ENCODE peak calls at places on chromosomes 1 and 21, in six cellular contexts. L is endodermal cell; V is PC-3; G is CD8-positive, alpha-beta T cell; F is pancreas; H is fibroblast of lung. Q is an unnamed sample. For H3K36me3 and H3K4me1, the result is how much of the 10 kb centered on the place peaks cover.

GRCh38 chr1:153260980-153261792 is 1.7 kb downstream of the LORICRIN start:
- DNase-seq in L (peak), V (no peak), G (peak), F (peak), H (peak), Q (peak)

GRCh38 chr21:45698493-45698947 is 55.0 kb downstream of the PCBP3 start:
- DNase-seq in L (no peak), V (peak), G (no peak), F (peak), H (peak), Q (peak)

GRCh38 chr1:44067258-44068250 is 36.3 kb upstream of the SLC6A9 start:
- DNase-seq in L (no peak), V (no peak), G (no peak), F (no peak), H (no peak), Q (no peak)

GRCh38 chr1:8816831-8817412 is 518 bp downstream of the RERE start:
- DNase-seq in L (peak), V (peak), G (peak), F (peak), H (peak), Q (no peak)

GRCh38 chr1:108194051-108194450 is 6.1 kb downstream of the SLC25A24 start:
- DNase-seq in L (no peak), V (no peak), G (no peak), F (no peak), H (no peak), Q (no peak)

GRCh38 chr1:160209656-160210046 is 4.5 kb downstream of the PEA15 start:
- DNase-seq in L (no peak), V (no peak), G (no peak), F (peak), H (no peak), Q (no peak)

GRCh38 chr1:234961468-234962339 is 166.9 kb downstream of the TOMM20 start:
- DNase-seq in L (no peak), V (peak), G (no peak), F (no peak), H (peak), Q (peak)

GRCh38 chr1:224434447-224435317 is at the start of gene WDR26:
- DNase-seq in L (peak), V (peak), G (peak), F (peak), H (peak), Q (peak)

GRCh38 chr1:96259399-96259798 is 462.2 kb upstream of the PTBP2 start:
- DNase-seq in L (peak), V (no peak), G (no peak), F (no peak), H (no peak), Q (no peak)

GRCh38 chr1:168991667-168992475 is 114.6 kb upstream of the ATP1B1 start:
- DNase-seq in L (no peak), V (peak), G (no peak), F (no peak), H (no peak), Q (no peak)

GRCh38 chr1:5620997-5621396 is 371.2 kb downstream of the NPHP4 start:
- DNase-seq in L (peak), V (peak), G (no peak), F (no peak), H (no peak), Q (no peak)

GRCh38 chr1:226691257-226691656 is 47.8 kb downstream of the ITPKB start:
- DNase-seq in L (no peak), V (no peak), G (peak), F (no peak), H (no peak), Q (no peak)

GRCh38 chr1:67479146-67479891 is 49.1 kb upstream of the SERBP1 start:
- DNase-seq in L (no peak), V (peak), G (no peak), F (peak), H (peak), Q (peak)

GRCh38 chr1:202807926-202808757 is at the start of gene KDM5B:
- DNase-seq in L (peak), V (peak), G (peak), F (peak), H (peak), Q (peak)

GRCh38 chr1:5999711-6000443 is 7.7 kb upstream of the NPHP4 start:
- DNase-seq in L (no peak), V (no peak), G (no peak), F (peak), H (no peak), Q (no peak)

GRCh38 chr21:34801519-34802132 is 132.8 kb downstream of the CLIC6 start:
- DNase-seq in L (peak), V (peak), G (peak), F (no peak), H (no peak), Q (no peak)

GRCh38 chr1:12171206-12172041 is 4.6 kb downstream of the TNFRSF1B start:
- DNase-seq in L (no peak), V (no peak), G (peak), F (no peak), H (no peak), Q (no peak)

GRCh38 chr1:177687544-177687943 is 282.3 kb downstream of the SEC16B start:
- DNase-seq in L (no peak), V (no peak), G (no peak), F (no peak), H (no peak), Q (no peak)

GRCh38 chr1:186463511-186463910 is 2.6 kb upstream of the PDC start:
- DNase-seq in L (peak), V (no peak), G (no peak), F (no peak), H (no peak), Q (no peak)

GRCh38 chr21:43869486-43870325 is 4.7 kb downstream of the AGPAT3 start:
- DNase-seq in L (no peak), V (no peak), G (no peak), F (no peak), H (no peak), Q (no peak)

GRCh38 chr1:31064685-31065309 is 720 bp downstream of the PUM1 start:
- DNase-seq in L (no peak), V (peak), G (no peak), F (no peak), H (peak), Q (peak)

GRCh38 chr1:22518379-22518778 is 44.9 kb upstream of the EPHA8 start:
- DNase-seq in L (peak), V (no peak), G (no peak), F (no peak), H (no peak), Q (no peak)

GRCh38 chr1:184658033-184658432 is 96.6 kb downstream of the EDEM3 start:
- DNase-seq in L (no peak), V (no peak), G (no peak), F (no peak), H (no peak), Q (no peak)

GRCh38 chr21:14318598-14318997 is 64.3 kb downstream of the HSPA13 start:
- DNase-seq in L (no peak), V (no peak), G (no peak), F (no peak), H (no peak), Q (no peak)

GRCh38 chr1:2821970-2822620 is 20.6 kb upstream of the TTC34 start:
- DNase-seq in L (no peak), V (peak), G (peak), F (peak), H (no peak), Q (no peak)

GRCh38 chr1:218344814-218345672 is at the start of gene TGFB2:
- DNase-seq in L (no peak), V (peak), G (no peak), F (peak), H (peak), Q (peak)

GRCh38 chr1:9374748-9375345 is 82.2 kb downstream of the SPSB1 start:
- DNase-seq in L (peak), V (no peak), G (no peak), F (no peak), H (no peak), Q (no peak)

GRCh38 chr1:46179138-46180081 is 3.1 kb upstream of the P3R3URF start:
- DNase-seq in L (peak), V (peak), G (peak), F (peak), H (peak), Q (peak)

GRCh38 chr1:11730429-11730861 is 5.5 kb upstream of the AGTRAP start:
- DNase-seq in L (no peak), V (peak), G (peak), F (no peak), H (no peak), Q (no peak)

GRCh38 chr1:73104749-73105148 is 822.4 kb upstream of the NEGR1 start:
- DNase-seq in L (no peak), V (no peak), G (no peak), F (no peak), H (no peak), Q (no peak)

GRCh38 chr21:45923146-45923545 is 58.4 kb upstream of the COL6A1 start:
- DNase-seq in L (peak), V (peak), G (peak), F (peak), H (peak), Q (peak)

GRCh38 chr1:235613617-235614016 is 36.0 kb downstream of the GNG4 start:
- DNase-seq in L (no peak), V (no peak), G (no peak), F (no peak), H (no peak), Q (no peak)

GRCh38 chr1:160375788-160376524 is 9.1 kb downstream of the NHLH1 start:
- DNase-seq in L (peak), V (no peak), G (no peak), F (no peak), H (peak), Q (peak)

GRCh38 chr1:207214453-207214852 is 107.0 kb upstream of the CD55 start:
- DNase-seq in L (no peak), V (no peak), G (no peak), F (no peak), H (no peak), Q (no peak)

GRCh38 chr1:157370698-157371097 is 181.6 kb downstream of the FCRL5 start:
- DNase-seq in L (no peak), V (no peak), G (no peak), F (no peak), H (no peak), Q (no peak)

GRCh38 chr21:24045775-24046215 is 1561.5 kb downstream of the MRPL39 start:
- DNase-seq in L (peak), V (peak), G (no peak), F (peak), H (peak), Q (peak)

GRCh38 chr1:226444901-226445300 is 37.0 kb upstream of the PARP1 start:
- DNase-seq in L (peak), V (no peak), G (peak), F (no peak), H (no peak), Q (no peak)

GRCh38 chr21:33270986-33271385 is 4.8 kb downstream of the IL10RB start:
- DNase-seq in L (no peak), V (no peak), G (no peak), F (no peak), H (no peak), Q (no peak)
- H3K36me3 ChIP-seq in L (under half), V (under half), G (under half), F (under half), H (under half), Q (under half)

DNA sequence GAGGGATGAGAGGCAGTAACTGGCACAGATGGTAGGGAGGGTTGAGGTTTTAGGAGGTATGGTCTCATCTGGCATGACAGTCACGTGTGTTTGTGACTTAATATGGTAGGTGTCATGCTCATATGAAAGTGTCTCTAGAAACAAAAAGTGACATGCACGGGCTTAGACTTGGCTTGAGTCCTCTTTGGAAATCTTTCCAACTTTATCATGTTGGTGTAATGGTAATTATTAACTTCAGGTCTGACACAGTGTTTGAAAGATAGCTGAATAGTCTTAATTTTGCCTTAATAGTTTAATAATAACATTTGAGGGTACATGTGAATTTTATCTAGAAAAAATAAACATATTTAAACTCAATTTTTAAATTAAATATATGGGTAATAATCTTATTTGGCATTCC is 218.1 kb downstream of the FMN2 start:
- DNase-seq in L (no peak), V (no peak), G (no peak), F (no peak), H (no peak), Q (no peak)
- H3K4me1 ChIP-seq in L (under half), V (under half), G (under half), F (under half), H (under half), Q (under half)

GRCh38 chr1:151196292-151196800 is 2.0 kb upstream of the PIP5K1A start:
- DNase-seq in L (peak), V (peak), G (peak), F (no peak), H (peak), Q (peak)
- H3K36me3 ChIP-seq in L (under half), V (under half), G (under half), F (under half), H (under half), Q (under half)

GRCh38 chr21:36122977-36123376 is 11.9 kb upstream of the CBR3 start:
- DNase-seq in L (no peak), V (no peak), G (no peak), F (no peak), H (no peak), Q (no peak)
- H3K4me1 ChIP-seq in L (under half), V (under half), G (under half), F (under half), H (under half), Q (under half)

DNA sequence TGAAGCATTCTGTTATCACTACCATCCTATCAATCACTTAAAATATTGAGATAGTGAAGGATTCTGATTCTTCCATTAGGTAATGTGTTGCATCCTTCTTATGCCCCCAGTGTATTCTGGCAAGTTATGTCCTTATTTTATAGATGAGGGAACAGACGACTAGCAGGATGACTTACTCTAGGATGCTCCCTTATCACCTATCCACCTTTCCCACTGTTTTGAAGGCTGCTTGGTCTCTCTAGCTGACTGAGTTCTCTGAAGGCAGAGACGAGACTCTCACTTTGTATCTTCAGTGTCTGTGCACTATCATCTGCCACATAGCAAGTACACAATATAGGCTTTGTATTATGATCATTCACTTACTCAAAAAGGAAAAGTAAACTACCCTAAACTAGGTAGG is 4.0 kb downstream of the GLUL start:
- DNase-seq in L (no peak), V (no peak), G (no peak), F (no peak), H (no peak), Q (no peak)
- H3K36me3 ChIP-seq in L (half or more), V (under half), G (under half), F (half or more), H (under half), Q (half or more)

GRCh38 chr1:164591858-164592257 is 32.9 kb downstream of the PBX1 start:
- DNase-seq in L (peak), V (peak), G (no peak), F (no peak), H (peak), Q (peak)
- H3K4me1 ChIP-seq in L (under half), V (under half), G (under half), F (under half), H (under half), Q (under half)

DNA sequence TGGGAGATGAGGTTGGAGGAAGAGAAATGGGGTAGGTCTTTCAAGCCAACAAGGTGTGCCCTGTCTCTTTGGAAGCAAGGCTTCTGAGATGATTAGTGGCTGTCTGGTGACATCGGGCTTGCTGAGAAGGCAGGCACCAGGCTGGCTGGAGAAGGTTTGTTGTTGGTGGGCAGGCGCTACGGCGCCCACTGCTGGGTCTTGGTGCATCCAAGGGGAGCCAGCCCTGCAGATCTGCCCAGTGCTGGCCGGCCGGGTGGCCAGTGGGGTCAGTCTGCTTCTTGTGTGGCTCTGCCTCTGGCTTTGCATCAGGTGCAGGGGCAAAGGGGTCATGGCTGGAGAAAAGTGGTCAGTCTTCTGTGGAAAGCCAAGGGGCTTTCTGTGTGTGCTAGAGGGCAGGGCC is 126.2 kb downstream of the TLR5 start:
- DNase-seq in L (peak), V (no peak), G (no peak), F (no peak), H (no peak), Q (no peak)
- H3K36me3 ChIP-seq in L (half or more), V (under half), G (under half), F (under half), H (under half), Q (under half)

DNA sequence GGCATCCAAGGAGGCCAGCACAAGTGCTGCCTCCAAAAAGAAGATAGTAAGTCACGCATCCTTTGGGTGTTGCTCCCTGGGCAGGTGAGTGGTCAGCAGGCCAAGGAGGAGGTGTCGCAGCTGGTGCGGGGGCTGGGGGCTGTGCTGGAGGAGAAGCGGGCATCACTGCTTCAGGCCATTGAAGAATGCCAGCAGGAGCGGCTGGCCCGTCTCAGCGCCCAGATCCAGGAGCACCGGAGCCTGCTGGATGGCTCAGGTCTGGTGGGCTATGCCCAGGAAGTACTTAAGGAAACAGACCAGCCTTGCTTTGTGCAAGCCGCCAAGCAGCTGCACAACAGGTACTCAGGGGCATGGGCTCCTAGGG is 4.3 kb downstream of the TRIM46 start:
- DNase-seq in L (no peak), V (no peak), G (no peak), F (peak), H (no peak), Q (no peak)
- H3K4me1 ChIP-seq in L (under half), V (under half), G (under half), F (under half), H (under half), Q (under half)

GRCh38 chr1:26438041-26438440 is 5.9 kb downstream of the DHDDS start:
- DNase-seq in L (no peak), V (no peak), G (no peak), F (no peak), H (no peak), Q (no peak)
- H3K36me3 ChIP-seq in L (half or more), V (under half), G (under half), F (half or more), H (under half), Q (under half)

DNA sequence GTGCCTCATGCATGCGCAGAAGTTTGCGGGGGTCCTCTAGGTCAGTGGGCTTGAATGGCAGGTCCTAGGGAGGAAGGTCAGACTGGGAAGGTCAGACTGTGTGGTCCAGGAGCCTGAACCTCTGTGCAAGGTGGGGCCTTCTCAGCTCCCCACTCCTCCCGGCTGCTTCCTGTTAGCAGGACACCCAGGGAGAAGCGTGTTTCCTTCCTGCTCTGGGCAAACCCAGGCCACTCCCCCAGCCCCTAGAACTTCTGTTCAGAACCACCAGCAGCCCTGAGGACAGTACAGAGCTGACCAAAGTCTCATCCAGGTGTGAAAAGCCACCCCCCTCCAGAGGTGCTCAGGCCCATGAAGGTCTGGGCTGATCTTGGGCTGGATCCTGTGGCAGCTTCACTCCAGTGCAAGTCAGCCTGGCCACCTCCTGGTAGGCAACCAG is 29.9 kb downstream of the NAV1 start:
- DNase-seq in L (no peak), V (no peak), G (no peak), F (no peak), H (no peak), Q (no peak)
- H3K4me1 ChIP-seq in L (under half), V (under half), G (under half), F (under half), H (under half), Q (under half)

Q was measured in astrocyte.